ENCODE peak calls at places on chromosome 2, in nine cellular contexts. One of them, this sample, is unnamed.

GRCh38 chr2:153871231-153872221 is at the start of gene GALNT13:
- DNase-seq in GM23338: peak
- DNase-seq in SK-N-SH: peak
- DNase-seq in PC-3: peak
- DNase-seq in OCI-LY7: no peak
- DNase-seq in hepatocyte: peak
- DNase-seq in HCT116: no peak
- DNase-seq in neural progenitor cell: peak
- DNase-seq in GM23248: peak
- DNase-seq in this sample: peak

GRCh38 chr2:165015052-165015642 is 59.8 kb upstream of the SLC38A11 start:
- DNase-seq in HCT116: peak
- DNase-seq in GM23248: peak
- DNase-seq in hepatocyte: peak
- DNase-seq in SK-N-SH: peak
- DNase-seq in neural progenitor cell: peak
- DNase-seq in GM23338: peak
- DNase-seq in PC-3: peak
- DNase-seq in OCI-LY7: peak
- DNase-seq in this sample: peak

GRCh38 chr2:121245913-121246312 is 39.1 kb downstream of the TFCP2L1 start:
- DNase-seq in HCT116: no peak
- DNase-seq in GM23338: no peak
- DNase-seq in GM23248: no peak
- DNase-seq in OCI-LY7: no peak
- DNase-seq in PC-3: no peak
- DNase-seq in SK-N-SH: no peak
- DNase-seq in neural progenitor cell: no peak
- DNase-seq in hepatocyte: no peak
- DNase-seq in this sample: no peak

GRCh38 chr2:235554385-235554784 is 60.5 kb downstream of the AGAP1 start:
- DNase-seq in GM23338: no peak
- DNase-seq in HCT116: no peak
- DNase-seq in neural progenitor cell: no peak
- DNase-seq in PC-3: no peak
- DNase-seq in hepatocyte: no peak
- DNase-seq in SK-N-SH: no peak
- DNase-seq in GM23248: no peak
- DNase-seq in OCI-LY7: no peak
- DNase-seq in this sample: no peak

GRCh38 chr2:218892693-218893348 is 12.2 kb downstream of the WNT10A start:
- DNase-seq in GM23248: peak
- DNase-seq in neural progenitor cell: peak
- DNase-seq in hepatocyte: peak
- DNase-seq in OCI-LY7: peak
- DNase-seq in GM23338: peak
- DNase-seq in PC-3: peak
- DNase-seq in SK-N-SH: peak
- DNase-seq in HCT116: peak
- DNase-seq in this sample: peak

GRCh38 chr2:196160101-196160500 is 11.3 kb downstream of the STK17B start:
- DNase-seq in GM23338: peak
- DNase-seq in neural progenitor cell: peak
- DNase-seq in OCI-LY7: peak
- DNase-seq in PC-3: peak
- DNase-seq in HCT116: peak
- DNase-seq in hepatocyte: peak
- DNase-seq in SK-N-SH: no peak
- DNase-seq in GM23248: peak
- DNase-seq in this sample: peak

GRCh38 chr2:175490306-175490705 is 308.8 kb upstream of the ATP5MC3 start:
- DNase-seq in PC-3: no peak
- DNase-seq in GM23338: no peak
- DNase-seq in neural progenitor cell: no peak
- DNase-seq in OCI-LY7: no peak
- DNase-seq in HCT116: no peak
- DNase-seq in SK-N-SH: peak
- DNase-seq in GM23248: no peak
- DNase-seq in hepatocyte: no peak
- DNase-seq in this sample: no peak

GRCh38 chr2:74991977-74992376 is 33.5 kb downstream of the POLE4 start:
- DNase-seq in GM23248: peak
- DNase-seq in hepatocyte: peak
- DNase-seq in SK-N-SH: no peak
- DNase-seq in PC-3: no peak
- DNase-seq in neural progenitor cell: no peak
- DNase-seq in OCI-LY7: no peak
- DNase-seq in HCT116: no peak
- DNase-seq in GM23338: peak
- DNase-seq in this sample: no peak

GRCh38 chr2:100812141-100812540 is 7.8 kb upstream of the NPAS2 start:
- DNase-seq in GM23248: no peak
- DNase-seq in GM23338: no peak
- DNase-seq in SK-N-SH: no peak
- DNase-seq in PC-3: no peak
- DNase-seq in OCI-LY7: no peak
- DNase-seq in hepatocyte: no peak
- DNase-seq in neural progenitor cell: no peak
- DNase-seq in HCT116: no peak
- DNase-seq in this sample: no peak

GRCh38 chr2:100814043-100814442 is 5.9 kb upstream of the NPAS2 start:
- DNase-seq in OCI-LY7: no peak
- DNase-seq in SK-N-SH: no peak
- DNase-seq in HCT116: no peak
- DNase-seq in hepatocyte: no peak
- DNase-seq in neural progenitor cell: no peak
- DNase-seq in PC-3: no peak
- DNase-seq in GM23248: no peak
- DNase-seq in GM23338: no peak
- DNase-seq in this sample: no peak

GRCh38 chr2:100814453-100814852 is 5.5 kb upstream of the NPAS2 start:
- DNase-seq in SK-N-SH: no peak
- DNase-seq in neural progenitor cell: no peak
- DNase-seq in HCT116: no peak
- DNase-seq in GM23338: no peak
- DNase-seq in OCI-LY7: no peak
- DNase-seq in hepatocyte: peak
- DNase-seq in PC-3: no peak
- DNase-seq in GM23248: no peak
- DNase-seq in this sample: no peak

GRCh38 chr2:100812573-100812972 is 7.4 kb upstream of the NPAS2 start:
- DNase-seq in GM23338: no peak
- DNase-seq in SK-N-SH: no peak
- DNase-seq in neural progenitor cell: no peak
- DNase-seq in PC-3: no peak
- DNase-seq in GM23248: no peak
- DNase-seq in HCT116: no peak
- DNase-seq in OCI-LY7: no peak
- DNase-seq in hepatocyte: no peak
- DNase-seq in this sample: no peak

GRCh38 chr2:100813527-100813926 is 6.4 kb upstream of the NPAS2 start:
- DNase-seq in hepatocyte: no peak
- DNase-seq in GM23248: peak
- DNase-seq in OCI-LY7: no peak
- DNase-seq in HCT116: no peak
- DNase-seq in GM23338: no peak
- DNase-seq in neural progenitor cell: no peak
- DNase-seq in PC-3: no peak
- DNase-seq in SK-N-SH: no peak
- DNase-seq in this sample: peak
- H3K4me3 ChIP-seq in hepatocyte: no peak
- H3K4me3 ChIP-seq in GM23248: no peak
- H3K4me3 ChIP-seq in OCI-LY7: no peak
- H3K4me3 ChIP-seq in HCT116: no peak
- H3K4me3 ChIP-seq in GM23338: no peak
- H3K4me3 ChIP-seq in neural progenitor cell: no peak
- H3K4me3 ChIP-seq in PC-3: no peak
- H3K4me3 ChIP-seq in SK-N-SH: no peak
- H3K4me3 ChIP-seq in this sample: no peak

DNA sequence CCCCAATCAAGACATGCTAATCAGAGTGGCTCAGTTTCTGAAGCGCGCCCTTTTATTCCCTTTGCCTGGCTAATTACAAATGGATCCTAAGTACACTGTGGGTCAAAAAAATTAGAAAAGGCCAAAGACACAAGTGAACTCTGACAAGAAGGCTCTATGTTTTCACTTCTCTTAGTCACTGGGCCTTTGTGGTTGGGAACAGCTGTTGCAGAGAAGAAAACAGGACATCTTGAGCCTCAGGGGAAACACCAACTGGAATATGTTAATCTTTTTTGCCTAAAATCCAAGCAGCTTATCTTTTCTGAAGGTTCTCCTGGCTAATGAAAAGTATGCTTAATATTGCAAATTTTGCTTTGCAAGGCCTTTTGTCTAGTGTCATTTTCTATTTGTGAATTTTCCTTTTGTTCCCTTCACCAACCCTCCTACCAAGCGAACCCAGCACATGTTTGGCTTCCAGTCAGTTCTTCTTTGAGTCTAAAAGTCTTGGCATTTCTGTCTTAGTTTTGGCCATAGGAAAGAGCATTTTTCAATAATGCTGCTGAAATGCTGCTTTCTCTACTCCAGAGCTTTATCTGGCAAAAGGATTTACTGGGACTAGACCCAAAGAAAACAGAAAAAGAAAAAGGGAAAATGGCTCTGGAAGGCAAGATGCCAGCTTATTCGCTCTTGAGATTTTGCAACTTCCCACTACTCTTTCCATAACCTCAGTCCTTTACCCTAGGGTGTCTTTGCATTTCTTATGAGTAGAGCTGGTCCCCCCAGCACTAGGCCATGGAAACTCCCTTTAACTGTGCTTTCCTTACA is 440.2 kb upstream of the ST6GAL2 start:
- DNase-seq in SK-N-SH: no peak
- DNase-seq in hepatocyte: no peak
- DNase-seq in PC-3: no peak
- DNase-seq in GM23338: no peak
- DNase-seq in GM23248: peak
- DNase-seq in OCI-LY7: no peak
- DNase-seq in neural progenitor cell: no peak
- DNase-seq in HCT116: no peak
- DNase-seq in this sample: no peak
- TF ChIP-seq EZH2phosphoT487 in SK-N-SH: no peak
- TF ChIP-seq EZH2phosphoT487 in hepatocyte: no peak
- TF ChIP-seq EZH2phosphoT487 in PC-3: no peak
- TF ChIP-seq EZH2phosphoT487 in GM23338: no peak
- TF ChIP-seq EZH2phosphoT487 in GM23248: no peak
- TF ChIP-seq EZH2phosphoT487 in OCI-LY7: no peak
- TF ChIP-seq EZH2phosphoT487 in neural progenitor cell: no peak
- TF ChIP-seq EZH2phosphoT487 in HCT116: no peak
- TF ChIP-seq EZH2phosphoT487 in this sample: no peak

GRCh38 chr2:9789371-9789770 is 53.9 kb upstream of the TAF1B start:
- DNase-seq in SK-N-SH: no peak
- DNase-seq in GM23338: no peak
- DNase-seq in PC-3: no peak
- DNase-seq in neural progenitor cell: no peak
- DNase-seq in OCI-LY7: no peak
- DNase-seq in GM23248: no peak
- DNase-seq in HCT116: no peak
- DNase-seq in hepatocyte: no peak
- DNase-seq in this sample: no peak

GRCh38 chr2:9790702-9791225 is 52.5 kb upstream of the TAF1B start:
- DNase-seq in HCT116: no peak
- DNase-seq in hepatocyte: no peak
- DNase-seq in SK-N-SH: no peak
- DNase-seq in neural progenitor cell: no peak
- DNase-seq in OCI-LY7: no peak
- DNase-seq in PC-3: no peak
- DNase-seq in GM23338: no peak
- DNase-seq in GM23248: no peak
- DNase-seq in this sample: no peak

GRCh38 chr2:9793918-9794717 is 49.2 kb upstream of the TAF1B start:
- DNase-seq in GM23248: no peak
- DNase-seq in HCT116: no peak
- DNase-seq in GM23338: no peak
- DNase-seq in PC-3: no peak
- DNase-seq in SK-N-SH: no peak
- DNase-seq in hepatocyte: no peak
- DNase-seq in neural progenitor cell: no peak
- DNase-seq in OCI-LY7: no peak
- DNase-seq in this sample: no peak

GRCh38 chr2:9793156-9793917 is 49.9 kb upstream of the TAF1B start:
- DNase-seq in OCI-LY7: peak
- DNase-seq in PC-3: no peak
- DNase-seq in GM23338: no peak
- DNase-seq in GM23248: no peak
- DNase-seq in neural progenitor cell: no peak
- DNase-seq in HCT116: no peak
- DNase-seq in hepatocyte: no peak
- DNase-seq in SK-N-SH: no peak
- DNase-seq in this sample: no peak

GRCh38 chr2:9791711-9792110 is 51.6 kb upstream of the TAF1B start:
- DNase-seq in HCT116: no peak
- DNase-seq in OCI-LY7: no peak
- DNase-seq in GM23338: no peak
- DNase-seq in PC-3: no peak
- DNase-seq in GM23248: no peak
- DNase-seq in SK-N-SH: no peak
- DNase-seq in hepatocyte: no peak
- DNase-seq in neural progenitor cell: no peak
- DNase-seq in this sample: no peak
- H3K27ac ChIP-seq in HCT116: no peak
- H3K27ac ChIP-seq in OCI-LY7: no peak
- H3K27ac ChIP-seq in GM23338: no peak
- H3K27ac ChIP-seq in PC-3: no peak
- H3K27ac ChIP-seq in GM23248: no peak
- H3K27ac ChIP-seq in SK-N-SH: no peak
- H3K27ac ChIP-seq in hepatocyte: no peak
- H3K27ac ChIP-seq in neural progenitor cell: no peak
- H3K27ac ChIP-seq in this sample: no peak

GRCh38 chr2:240212425-240213225 is 72.2 kb upstream of the OTOS start:
- DNase-seq in GM23248: no peak
- DNase-seq in GM23338: no peak
- DNase-seq in neural progenitor cell: no peak
- DNase-seq in PC-3: no peak
- DNase-seq in SK-N-SH: no peak
- DNase-seq in OCI-LY7: no peak
- DNase-seq in HCT116: no peak
- DNase-seq in hepatocyte: no peak
- DNase-seq in this sample: no peak

GRCh38 chr2:240213226-240213475 is 72.7 kb upstream of the OTOS start:
- DNase-seq in OCI-LY7: no peak
- DNase-seq in HCT116: no peak
- DNase-seq in hepatocyte: no peak
- DNase-seq in PC-3: no peak
- DNase-seq in GM23338: no peak
- DNase-seq in neural progenitor cell: no peak
- DNase-seq in GM23248: no peak
- DNase-seq in SK-N-SH: no peak
- DNase-seq in this sample: no peak

GRCh38 chr2:240214790-240215675 is 74.6 kb upstream of the OTOS start:
- DNase-seq in OCI-LY7: no peak
- DNase-seq in GM23338: no peak
- DNase-seq in HCT116: no peak
- DNase-seq in GM23248: no peak
- DNase-seq in hepatocyte: no peak
- DNase-seq in PC-3: no peak
- DNase-seq in SK-N-SH: no peak
- DNase-seq in neural progenitor cell: no peak
- DNase-seq in this sample: no peak

GRCh38 chr2:240211598-240212424 is 71.4 kb upstream of the OTOS start:
- DNase-seq in PC-3: no peak
- DNase-seq in hepatocyte: no peak
- DNase-seq in neural progenitor cell: no peak
- DNase-seq in OCI-LY7: no peak
- DNase-seq in GM23338: no peak
- DNase-seq in GM23248: no peak
- DNase-seq in HCT116: no peak
- DNase-seq in SK-N-SH: no peak
- DNase-seq in this sample: no peak

GRCh38 chr2:240213476-240214391 is 73.3 kb upstream of the OTOS start:
- DNase-seq in neural progenitor cell: no peak
- DNase-seq in GM23248: no peak
- DNase-seq in hepatocyte: no peak
- DNase-seq in HCT116: no peak
- DNase-seq in GM23338: no peak
- DNase-seq in OCI-LY7: no peak
- DNase-seq in PC-3: no peak
- DNase-seq in SK-N-SH: peak
- DNase-seq in this sample: no peak
- H3K4me3 ChIP-seq in neural progenitor cell: no peak
- H3K4me3 ChIP-seq in GM23248: no peak
- H3K4me3 ChIP-seq in hepatocyte: no peak
- H3K4me3 ChIP-seq in HCT116: no peak
- H3K4me3 ChIP-seq in GM23338: no peak
- H3K4me3 ChIP-seq in OCI-LY7: no peak
- H3K4me3 ChIP-seq in PC-3: no peak
- H3K4me3 ChIP-seq in SK-N-SH: no peak
- H3K4me3 ChIP-seq in this sample: no peak